ENCODE peak calls at places on chromosomes 1 and 21, in five cellular contexts. One of them, this sample, is unnamed.

GRCh38 chr1:83845437-83846071 is 153.4 kb downstream of the TTLL7 start:
- DNase-seq in mesenchymal stem cell: peak
- DNase-seq in H1: no peak
- DNase-seq in H9: no peak
- DNase-seq in neuronal stem cell: no peak
- DNase-seq in this sample: no peak

GRCh38 chr1:199612976-199613774 is 414.3 kb upstream of the NR5A2 start:
- DNase-seq in neuronal stem cell: no peak
- DNase-seq in H1: no peak
- DNase-seq in H9: no peak
- DNase-seq in mesenchymal stem cell: no peak
- DNase-seq in this sample: peak

GRCh38 chr1:187624812-187625542 is 796.2 kb downstream of the PLA2G4A start:
- DNase-seq in neuronal stem cell: no peak
- DNase-seq in mesenchymal stem cell: peak
- DNase-seq in H1: peak
- DNase-seq in H9: no peak
- DNase-seq in this sample: no peak

GRCh38 chr1:10692401-10693021 is 103.9 kb downstream of the CASZ1 start:
- DNase-seq in H9: no peak
- DNase-seq in neuronal stem cell: no peak
- DNase-seq in H1: no peak
- DNase-seq in mesenchymal stem cell: no peak
- DNase-seq in this sample: peak

GRCh38 chr1:245666412-245666811 is 511.6 kb downstream of the KIF26B start:
- DNase-seq in H1: no peak
- DNase-seq in neuronal stem cell: no peak
- DNase-seq in H9: no peak
- DNase-seq in mesenchymal stem cell: no peak
- DNase-seq in this sample: no peak

GRCh38 chr1:182084487-182085316 is 23.2 kb upstream of the ZNF648 start:
- DNase-seq in neuronal stem cell: peak
- DNase-seq in H9: peak
- DNase-seq in mesenchymal stem cell: peak
- DNase-seq in H1: peak
- DNase-seq in this sample: peak

GRCh38 chr1:70382682-70383081 is 28.2 kb upstream of the ANKRD13C start:
- DNase-seq in neuronal stem cell: no peak
- DNase-seq in H9: no peak
- DNase-seq in mesenchymal stem cell: no peak
- DNase-seq in H1: no peak
- DNase-seq in this sample: no peak

GRCh38 chr21:41411449-41412089 is 14.5 kb upstream of the MX1 start:
- DNase-seq in H9: no peak
- DNase-seq in mesenchymal stem cell: peak
- DNase-seq in neuronal stem cell: no peak
- DNase-seq in H1: no peak
- DNase-seq in this sample: peak

GRCh38 chr1:246151796-246152434 is 355.2 kb downstream of the SMYD3 start:
- DNase-seq in H9: peak
- DNase-seq in neuronal stem cell: no peak
- DNase-seq in H1: no peak
- DNase-seq in mesenchymal stem cell: peak
- DNase-seq in this sample: peak

GRCh38 chr1:14866841-14867626 is 268.5 kb downstream of the KAZN start:
- DNase-seq in mesenchymal stem cell: no peak
- DNase-seq in neuronal stem cell: no peak
- DNase-seq in H1: no peak
- DNase-seq in H9: no peak
- DNase-seq in this sample: no peak

GRCh38 chr1:155186266-155186954 is 12.8 kb downstream of the TRIM46 start:
- DNase-seq in neuronal stem cell: no peak
- DNase-seq in mesenchymal stem cell: no peak
- DNase-seq in H9: no peak
- DNase-seq in H1: no peak
- DNase-seq in this sample: no peak

GRCh38 chr1:156602557-156602993 is 1.3 kb upstream of the GPATCH4 start:
- DNase-seq in H9: no peak
- DNase-seq in neuronal stem cell: no peak
- DNase-seq in H1: no peak
- DNase-seq in mesenchymal stem cell: no peak
- DNase-seq in this sample: no peak

GRCh38 chr1:39238476-39238875 is 34.0 kb downstream of the MACF1 start:
- DNase-seq in H1: no peak
- DNase-seq in H9: no peak
- DNase-seq in neuronal stem cell: no peak
- DNase-seq in mesenchymal stem cell: peak
- DNase-seq in this sample: no peak

GRCh38 chr21:38721983-38722382 is 83.7 kb upstream of the ETS2 start:
- DNase-seq in neuronal stem cell: no peak
- DNase-seq in mesenchymal stem cell: peak
- DNase-seq in H1: no peak
- DNase-seq in H9: no peak
- DNase-seq in this sample: peak

GRCh38 chr21:25735895-25736597 is 1.3 kb downstream of the GABPA start:
- DNase-seq in H1: no peak
- DNase-seq in mesenchymal stem cell: peak
- DNase-seq in neuronal stem cell: no peak
- DNase-seq in H9: no peak
- DNase-seq in this sample: peak

GRCh38 chr1:108877324-108877812 is 583 bp downstream of the GPSM2 start:
- DNase-seq in H9: no peak
- DNase-seq in neuronal stem cell: peak
- DNase-seq in mesenchymal stem cell: peak
- DNase-seq in H1: no peak
- DNase-seq in this sample: peak

GRCh38 chr21:33645730-33646129 is 3.4 kb downstream of the ITSN1 start:
- DNase-seq in H9: no peak
- DNase-seq in H1: no peak
- DNase-seq in neuronal stem cell: no peak
- DNase-seq in mesenchymal stem cell: no peak
- DNase-seq in this sample: no peak

GRCh38 chr1:6612641-6613360 is 730 bp upstream of the PHF13 start:
- DNase-seq in H1: no peak
- DNase-seq in neuronal stem cell: no peak
- DNase-seq in mesenchymal stem cell: peak
- DNase-seq in H9: no peak
- DNase-seq in this sample: peak

DNA sequence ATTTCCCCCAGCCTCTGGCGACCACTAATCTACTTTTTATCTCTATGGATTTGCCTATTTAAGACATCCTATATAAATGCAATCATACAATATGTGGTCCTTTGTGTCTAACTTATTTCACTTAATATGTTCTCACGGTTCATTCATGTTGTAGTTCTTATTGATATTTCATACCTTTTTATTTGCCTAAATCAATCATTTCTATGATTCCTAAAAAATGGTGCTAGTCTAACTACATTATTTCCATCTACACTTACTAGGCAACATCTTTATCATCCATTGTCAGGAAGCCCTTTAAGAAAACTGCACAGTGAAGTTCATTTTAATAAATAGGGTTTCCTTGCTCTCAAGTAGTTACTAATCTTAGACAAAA is 380 bp upstream of the FBXO28 start:
- DNase-seq in neuronal stem cell: no peak
- DNase-seq in mesenchymal stem cell: no peak
- DNase-seq in H9: no peak
- DNase-seq in H1: no peak
- DNase-seq in this sample: no peak
- H4K8ac ChIP-seq in neuronal stem cell: no peak
- H4K8ac ChIP-seq in mesenchymal stem cell: no peak
- H4K8ac ChIP-seq in H9: no peak
- H4K8ac ChIP-seq in H1: no peak
- H4K8ac ChIP-seq in this sample: peak

GRCh38 chr1:101967871-101968270 is 28.9 kb downstream of the OLFM3 start:
- DNase-seq in H1: no peak
- DNase-seq in neuronal stem cell: no peak
- DNase-seq in H9: no peak
- DNase-seq in mesenchymal stem cell: no peak
- DNase-seq in this sample: no peak
- H2BK12ac ChIP-seq in H1: no peak
- H2BK12ac ChIP-seq in neuronal stem cell: no peak
- H2BK12ac ChIP-seq in H9: no peak
- H2BK12ac ChIP-seq in mesenchymal stem cell: no peak
- H2BK12ac ChIP-seq in this sample: no peak

GRCh38 chr1:100730130-100730529 is 10.6 kb downstream of the VCAM1 start:
- DNase-seq in H9: no peak
- DNase-seq in neuronal stem cell: no peak
- DNase-seq in mesenchymal stem cell: no peak
- DNase-seq in H1: no peak
- DNase-seq in this sample: no peak

GRCh38 chr1:100731309-100731708 is 11.8 kb downstream of the VCAM1 start:
- DNase-seq in H1: no peak
- DNase-seq in neuronal stem cell: no peak
- DNase-seq in mesenchymal stem cell: no peak
- DNase-seq in H9: no peak
- DNase-seq in this sample: no peak

GRCh38 chr1:100735244-100735643 is 15.7 kb downstream of the VCAM1 start:
- DNase-seq in H1: no peak
- DNase-seq in H9: no peak
- DNase-seq in mesenchymal stem cell: peak
- DNase-seq in neuronal stem cell: no peak
- DNase-seq in this sample: no peak

GRCh38 chr1:100734716-100735115 is 15.2 kb downstream of the VCAM1 start:
- DNase-seq in neuronal stem cell: no peak
- DNase-seq in H1: no peak
- DNase-seq in mesenchymal stem cell: peak
- DNase-seq in H9: no peak
- DNase-seq in this sample: no peak

DNA sequence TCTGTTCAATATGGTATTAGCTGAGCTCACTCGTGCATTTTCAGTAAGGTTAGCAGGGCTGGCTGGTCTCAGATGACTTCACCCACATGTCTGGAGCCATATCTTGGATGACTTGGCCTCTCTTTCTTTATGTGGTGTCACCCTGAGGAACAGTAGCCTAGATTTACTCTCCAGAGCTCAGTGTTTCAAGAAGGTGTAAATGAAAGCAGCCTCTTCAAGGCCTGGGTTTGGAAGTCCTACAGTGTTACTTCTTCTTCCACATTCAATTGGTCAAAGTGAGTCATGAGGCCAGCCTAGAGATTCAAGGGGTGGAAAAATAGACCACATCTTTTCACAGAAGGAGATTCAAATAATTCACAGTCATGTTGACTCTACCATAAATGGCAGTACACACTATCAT is 12.2 kb downstream of the VCAM1 start:
- DNase-seq in H1: no peak
- DNase-seq in neuronal stem cell: no peak
- DNase-seq in H9: no peak
- DNase-seq in mesenchymal stem cell: no peak
- DNase-seq in this sample: no peak
- H2AK5ac ChIP-seq in H1: no peak
- H2AK5ac ChIP-seq in neuronal stem cell: no peak
- H2AK5ac ChIP-seq in H9: no peak
- H2AK5ac ChIP-seq in mesenchymal stem cell: no peak
- H2AK5ac ChIP-seq in this sample: no peak

GRCh38 chr1:12643785-12644184 is at the start of gene AADACL4:
- DNase-seq in H9: no peak
- DNase-seq in neuronal stem cell: no peak
- DNase-seq in H1: no peak
- DNase-seq in mesenchymal stem cell: no peak
- DNase-seq in this sample: no peak

GRCh38 chr1:12644829-12645228 is 944 bp downstream of the AADACL4 start:
- DNase-seq in H9: no peak
- DNase-seq in neuronal stem cell: no peak
- DNase-seq in mesenchymal stem cell: no peak
- DNase-seq in H1: no peak
- DNase-seq in this sample: no peak

GRCh38 chr1:12643079-12643478 is 806 bp upstream of the AADACL4 start:
- DNase-seq in neuronal stem cell: no peak
- DNase-seq in H1: no peak
- DNase-seq in mesenchymal stem cell: no peak
- DNase-seq in H9: no peak
- DNase-seq in this sample: no peak

GRCh38 chr1:12640958-12641272 is 3.0 kb upstream of the AADACL4 start:
- DNase-seq in H1: no peak
- DNase-seq in neuronal stem cell: no peak
- DNase-seq in mesenchymal stem cell: no peak
- DNase-seq in H9: no peak
- DNase-seq in this sample: no peak

GRCh38 chr1:12644237-12644636 is 352 bp downstream of the AADACL4 start:
- DNase-seq in neuronal stem cell: no peak
- DNase-seq in H1: no peak
- DNase-seq in H9: no peak
- DNase-seq in mesenchymal stem cell: no peak
- DNase-seq in this sample: no peak
- H4K8ac ChIP-seq in neuronal stem cell: no peak
- H4K8ac ChIP-seq in H1: no peak
- H4K8ac ChIP-seq in H9: no peak
- H4K8ac ChIP-seq in mesenchymal stem cell: no peak
- H4K8ac ChIP-seq in this sample: no peak

GRCh38 chr1:21951576-21951870 is 14.4 kb upstream of the HSPG2 start:
- DNase-seq in mesenchymal stem cell: no peak
- DNase-seq in H1: no peak
- DNase-seq in H9: no peak
- DNase-seq in neuronal stem cell: no peak
- DNase-seq in this sample: no peak

GRCh38 chr1:21955474-21956281 is 18.6 kb upstream of the HSPG2 start:
- DNase-seq in mesenchymal stem cell: no peak
- DNase-seq in H9: no peak
- DNase-seq in H1: no peak
- DNase-seq in neuronal stem cell: no peak
- DNase-seq in this sample: peak

GRCh38 chr1:21952806-21953514 is 15.8 kb upstream of the HSPG2 start:
- DNase-seq in H1: no peak
- DNase-seq in H9: no peak
- DNase-seq in neuronal stem cell: no peak
- DNase-seq in mesenchymal stem cell: no peak
- DNase-seq in this sample: no peak

GRCh38 chr1:21956720-21957552 is 19.8 kb upstream of the HSPG2 start:
- DNase-seq in neuronal stem cell: no peak
- DNase-seq in H1: no peak
- DNase-seq in H9: no peak
- DNase-seq in mesenchymal stem cell: peak
- DNase-seq in this sample: peak

GRCh38 chr1:21955058-21955457 is 17.9 kb upstream of the HSPG2 start:
- DNase-seq in neuronal stem cell: no peak
- DNase-seq in mesenchymal stem cell: no peak
- DNase-seq in H1: no peak
- DNase-seq in H9: no peak
- DNase-seq in this sample: peak
- H2BK12ac ChIP-seq in neuronal stem cell: no peak
- H2BK12ac ChIP-seq in mesenchymal stem cell: no peak
- H2BK12ac ChIP-seq in H1: peak
- H2BK12ac ChIP-seq in H9: no peak
- H2BK12ac ChIP-seq in this sample: peak

GRCh38 chr1:215517441-215517891 is 49.6 kb upstream of the KCTD3 start:
- DNase-seq in neuronal stem cell: no peak
- DNase-seq in H9: peak
- DNase-seq in H1: no peak
- DNase-seq in mesenchymal stem cell: peak
- DNase-seq in this sample: no peak
- H2AK5ac ChIP-seq in neuronal stem cell: no peak
- H2AK5ac ChIP-seq in H9: no peak
- H2AK5ac ChIP-seq in H1: no peak
- H2AK5ac ChIP-seq in mesenchymal stem cell: no peak
- H2AK5ac ChIP-seq in this sample: no peak

This sample was measured in trophoblast cell.